ENCODE peak calls at places on chromosomes 1 and 21, in six cellular contexts. One of them, this sample, is unnamed.

GRCh38 chr1:186374313-186375151 is 521 bp downstream of the TPR start:
- DNase-seq in GM12891: no peak
- DNase-seq in H1: no peak
- DNase-seq in HepG2: peak
- DNase-seq in GM12878: peak
- DNase-seq in K562: peak
- DNase-seq in this sample: peak

GRCh38 chr1:1237874-1238701 is 6.1 kb downstream of the B3GALT6 start:
- DNase-seq in GM12891: no peak
- DNase-seq in H1: no peak
- DNase-seq in HepG2: peak
- DNase-seq in GM12878: no peak
- DNase-seq in K562: no peak
- DNase-seq in this sample: no peak

GRCh38 chr1:218930879-218931278 is 242.8 kb upstream of the LYPLAL1 start:
- DNase-seq in GM12891: no peak
- DNase-seq in H1: no peak
- DNase-seq in HepG2: no peak
- DNase-seq in GM12878: no peak
- DNase-seq in K562: no peak
- DNase-seq in this sample: no peak

GRCh38 chr1:2807678-2808385 is 6.3 kb upstream of the TTC34 start:
- DNase-seq in GM12891: no peak
- DNase-seq in H1: no peak
- DNase-seq in HepG2: no peak
- DNase-seq in GM12878: no peak
- DNase-seq in K562: no peak
- DNase-seq in this sample: no peak

GRCh38 chr1:212597495-212597894 is 11.1 kb upstream of the ATF3 start:
- DNase-seq in GM12891: no peak
- DNase-seq in H1: no peak
- DNase-seq in HepG2: no peak
- DNase-seq in GM12878: no peak
- DNase-seq in K562: no peak
- DNase-seq in this sample: no peak

GRCh38 chr1:22760453-22760852 is 49.8 kb downstream of the EPHB2 start:
- DNase-seq in GM12891: no peak
- DNase-seq in H1: no peak
- DNase-seq in HepG2: no peak
- DNase-seq in GM12878: no peak
- DNase-seq in K562: no peak
- DNase-seq in this sample: no peak

GRCh38 chr1:205301842-205302588 is 19.5 kb downstream of the NUAK2 start:
- DNase-seq in GM12891: no peak
- DNase-seq in H1: no peak
- DNase-seq in HepG2: no peak
- DNase-seq in GM12878: no peak
- DNase-seq in K562: no peak
- DNase-seq in this sample: no peak

GRCh38 chr1:222225171-222225570 is 322.7 kb downstream of the HHIPL2 start:
- DNase-seq in GM12891: no peak
- DNase-seq in H1: no peak
- DNase-seq in HepG2: no peak
- DNase-seq in GM12878: no peak
- DNase-seq in K562: no peak
- DNase-seq in this sample: no peak

GRCh38 chr1:177586429-177586828 is 383.4 kb downstream of the SEC16B start:
- DNase-seq in GM12891: no peak
- DNase-seq in H1: no peak
- DNase-seq in HepG2: no peak
- DNase-seq in GM12878: no peak
- DNase-seq in K562: no peak
- DNase-seq in this sample: no peak

GRCh38 chr1:243354511-243355153 is 98.8 kb downstream of the SDCCAG8 start:
- DNase-seq in GM12891: no peak
- DNase-seq in H1: no peak
- DNase-seq in HepG2: no peak
- DNase-seq in GM12878: no peak
- DNase-seq in K562: no peak
- DNase-seq in this sample: no peak

GRCh38 chr1:112251766-112252506 is 144.1 kb upstream of the CTTNBP2NL start:
- DNase-seq in GM12891: no peak
- DNase-seq in H1: no peak
- DNase-seq in HepG2: no peak
- DNase-seq in GM12878: no peak
- DNase-seq in K562: no peak
- DNase-seq in this sample: no peak

GRCh38 chr1:223551610-223552009 is 113.9 kb downstream of the CAPN8 start:
- DNase-seq in GM12891: no peak
- DNase-seq in H1: no peak
- DNase-seq in HepG2: no peak
- DNase-seq in GM12878: no peak
- DNase-seq in K562: no peak
- DNase-seq in this sample: no peak

GRCh38 chr1:78688701-78689100 is 39.1 kb downstream of the IFI44 start:
- DNase-seq in GM12891: no peak
- DNase-seq in H1: no peak
- DNase-seq in HepG2: no peak
- DNase-seq in GM12878: no peak
- DNase-seq in K562: no peak
- DNase-seq in this sample: no peak

GRCh38 chr1:112637257-112638108 is 17.9 kb downstream of the CAPZA1 start:
- DNase-seq in GM12891: no peak
- DNase-seq in H1: no peak
- DNase-seq in HepG2: peak
- DNase-seq in GM12878: no peak
- DNase-seq in K562: no peak
- DNase-seq in this sample: no peak

GRCh38 chr21:26368591-26368990 is 198.0 kb upstream of the APP start:
- DNase-seq in GM12891: no peak
- DNase-seq in H1: no peak
- DNase-seq in HepG2: no peak
- DNase-seq in GM12878: no peak
- DNase-seq in K562: no peak
- DNase-seq in this sample: no peak

GRCh38 chr1:7608628-7609295 is 162.3 kb upstream of the VAMP3 start:
- DNase-seq in GM12891: no peak
- DNase-seq in H1: peak
- DNase-seq in HepG2: peak
- DNase-seq in GM12878: no peak
- DNase-seq in K562: peak
- DNase-seq in this sample: no peak

GRCh38 chr1:152018537-152018936 is 18.3 kb downstream of the S100A11 start:
- DNase-seq in GM12891: no peak
- DNase-seq in H1: no peak
- DNase-seq in HepG2: no peak
- DNase-seq in GM12878: no peak
- DNase-seq in K562: peak
- DNase-seq in this sample: no peak

GRCh38 chr1:205521646-205522150 is 17.2 kb downstream of the CDK18 start:
- DNase-seq in GM12891: no peak
- DNase-seq in H1: no peak
- DNase-seq in HepG2: no peak
- DNase-seq in GM12878: no peak
- DNase-seq in K562: no peak
- DNase-seq in this sample: no peak

GRCh38 chr1:32818804-32819541 is 1.5 kb downstream of the S100PBP start:
- DNase-seq in GM12891: peak
- DNase-seq in H1: no peak
- DNase-seq in HepG2: no peak
- DNase-seq in GM12878: peak
- DNase-seq in K562: peak
- DNase-seq in this sample: peak

GRCh38 chr1:209688746-209689234 is 13.6 kb downstream of the G0S2 start:
- DNase-seq in GM12891: no peak
- DNase-seq in H1: no peak
- DNase-seq in HepG2: no peak
- DNase-seq in GM12878: no peak
- DNase-seq in K562: peak
- DNase-seq in this sample: no peak

GRCh38 chr1:169595764-169596711 is 9.8 kb upstream of the F5 start:
- DNase-seq in GM12891: no peak
- DNase-seq in H1: no peak
- DNase-seq in HepG2: peak
- DNase-seq in GM12878: no peak
- DNase-seq in K562: no peak
- DNase-seq in this sample: no peak

GRCh38 chr1:207298186-207298585 is 23.3 kb upstream of the CD55 start:
- DNase-seq in GM12891: no peak
- DNase-seq in H1: no peak
- DNase-seq in HepG2: no peak
- DNase-seq in GM12878: no peak
- DNase-seq in K562: no peak
- DNase-seq in this sample: no peak

GRCh38 chr1:41819069-41819468 is 99.7 kb downstream of the HIVEP3 start:
- DNase-seq in GM12891: no peak
- DNase-seq in H1: no peak
- DNase-seq in HepG2: no peak
- DNase-seq in GM12878: no peak
- DNase-seq in K562: no peak
- DNase-seq in this sample: no peak

GRCh38 chr1:6279721-6280383 is 19.0 kb upstream of the GPR153 start:
- DNase-seq in GM12891: no peak
- DNase-seq in H1: no peak
- DNase-seq in HepG2: no peak
- DNase-seq in GM12878: no peak
- DNase-seq in K562: no peak
- DNase-seq in this sample: no peak

GRCh38 chr1:97384294-97384952 is 536.4 kb downstream of the DPYD start:
- DNase-seq in GM12891: no peak
- DNase-seq in H1: no peak
- DNase-seq in HepG2: no peak
- DNase-seq in GM12878: no peak
- DNase-seq in K562: no peak
- DNase-seq in this sample: no peak

DNA sequence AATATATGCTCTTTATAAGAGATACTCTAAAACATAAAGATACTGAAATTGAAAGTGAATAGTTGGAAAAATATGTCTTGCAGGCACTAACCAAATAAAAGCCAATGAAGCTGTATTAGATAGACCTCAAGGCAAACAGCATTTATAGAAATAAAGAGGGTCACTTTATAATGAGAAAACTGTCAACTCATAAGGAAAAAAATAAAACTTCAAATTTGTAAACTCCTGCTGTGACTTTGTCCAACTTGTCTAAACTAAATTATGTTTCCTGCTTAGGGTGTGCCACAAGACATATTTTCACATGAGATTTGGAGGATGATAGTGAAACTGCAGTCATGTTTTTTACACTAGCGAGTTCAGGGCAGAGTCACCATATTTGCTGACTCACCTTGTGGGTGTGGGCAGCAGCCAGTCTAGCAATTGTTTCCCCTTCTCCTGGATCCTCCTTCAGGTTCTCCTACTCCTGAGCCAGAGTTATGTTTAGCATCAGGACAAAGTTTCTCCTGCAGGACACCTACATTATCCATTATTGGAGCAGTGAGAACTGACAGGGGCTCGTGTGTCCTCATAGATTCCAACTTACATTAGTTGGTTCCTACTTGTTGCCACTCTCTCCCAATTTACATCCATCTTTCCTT is 43.8 kb downstream of the CD53 start:
- DNase-seq in GM12891: peak
- DNase-seq in H1: no peak
- DNase-seq in HepG2: peak
- DNase-seq in GM12878: no peak
- DNase-seq in K562: peak
- DNase-seq in this sample: peak
- TF ChIP-seq POLR2A in GM12891: no peak
- TF ChIP-seq POLR2A in H1: no peak
- TF ChIP-seq POLR2A in HepG2: no peak
- TF ChIP-seq POLR2A in GM12878: peak
- TF ChIP-seq POLR2A in K562: peak
- TF ChIP-seq POLR2A in this sample: no peak

GRCh38 chr1:153534226-153534932 is 1.4 kb downstream of the S100A6 start:
- DNase-seq in GM12891: no peak
- DNase-seq in H1: no peak
- DNase-seq in HepG2: no peak
- DNase-seq in GM12878: no peak
- DNase-seq in K562: no peak
- DNase-seq in this sample: no peak
- TF ChIP-seq TAF1 in GM12891: no peak
- TF ChIP-seq TAF1 in H1: no peak
- TF ChIP-seq TAF1 in HepG2: no peak
- TF ChIP-seq TAF1 in GM12878: no peak
- TF ChIP-seq TAF1 in K562: no peak
- TF ChIP-seq TAF1 in this sample: no peak

DNA sequence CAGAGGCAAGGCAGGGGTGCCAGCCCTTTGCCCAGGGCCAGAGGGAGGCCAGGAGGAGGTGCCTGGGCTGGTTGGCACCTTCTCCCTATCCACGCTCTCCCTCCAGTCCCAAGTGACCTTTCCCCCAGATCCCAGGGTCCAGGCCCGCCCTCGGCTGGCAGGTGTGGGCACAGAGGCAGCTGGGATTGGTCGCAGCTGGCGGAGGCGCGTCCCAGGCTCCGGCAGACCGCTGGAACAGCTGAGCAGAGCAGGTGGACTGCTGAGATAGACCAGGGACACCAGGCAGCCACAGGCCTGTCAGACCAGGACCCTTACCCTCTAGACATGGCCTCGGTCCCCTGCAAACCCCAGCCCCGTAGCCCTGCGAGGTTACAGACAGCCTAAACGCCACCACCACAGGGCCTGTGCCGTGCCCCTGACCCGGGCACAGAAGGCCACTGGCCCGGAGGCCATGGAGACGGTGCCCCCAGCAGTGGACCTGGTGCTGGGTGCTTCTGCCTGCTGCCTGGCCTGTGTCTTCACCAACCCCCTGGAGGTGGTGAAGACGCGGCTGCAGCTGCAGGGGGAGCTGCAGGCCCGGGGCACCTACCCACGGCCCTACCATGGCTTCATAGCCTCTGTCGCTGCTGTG is at the start of gene SLC25A34:
- DNase-seq in GM12891: no peak
- DNase-seq in H1: no peak
- DNase-seq in HepG2: peak
- DNase-seq in GM12878: no peak
- DNase-seq in K562: no peak
- DNase-seq in this sample: no peak
- TF ChIP-seq POLR2A in GM12891: no peak
- TF ChIP-seq POLR2A in H1: no peak
- TF ChIP-seq POLR2A in HepG2: no peak
- TF ChIP-seq POLR2A in GM12878: no peak
- TF ChIP-seq POLR2A in K562: no peak
- TF ChIP-seq POLR2A in this sample: no peak

GRCh38 chr1:172180886-172181285 is 239.6 kb upstream of the C1orf105 start:
- DNase-seq in GM12891: no peak
- DNase-seq in H1: no peak
- DNase-seq in HepG2: no peak
- DNase-seq in GM12878: peak
- DNase-seq in K562: no peak
- DNase-seq in this sample: no peak

DNA sequence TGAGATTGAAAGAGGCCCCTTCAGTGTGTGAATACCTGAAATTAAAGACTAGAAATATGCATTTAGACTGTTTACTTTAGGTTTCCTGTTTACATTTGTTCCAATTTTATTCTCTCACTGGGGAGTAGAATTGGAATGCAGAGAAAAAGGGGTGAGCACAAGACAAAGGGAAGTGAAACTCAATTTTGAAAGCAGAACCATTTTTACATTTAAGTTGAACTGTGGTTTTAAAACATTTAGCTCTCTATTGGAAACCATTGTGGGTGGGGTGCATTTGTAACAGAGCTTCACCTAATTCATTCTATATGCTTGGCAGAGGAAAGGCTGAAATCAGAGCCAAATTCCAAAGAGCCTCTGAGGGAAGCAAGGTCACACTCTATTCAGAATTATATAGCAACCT is 235.3 kb upstream of the C1orf105 start:
- DNase-seq in GM12891: no peak
- DNase-seq in H1: no peak
- DNase-seq in HepG2: no peak
- DNase-seq in GM12878: peak
- DNase-seq in K562: no peak
- DNase-seq in this sample: no peak
- TF ChIP-seq TAF1 in GM12891: no peak
- TF ChIP-seq TAF1 in H1: no peak
- TF ChIP-seq TAF1 in HepG2: no peak
- TF ChIP-seq TAF1 in GM12878: no peak
- TF ChIP-seq TAF1 in K562: no peak
- TF ChIP-seq TAF1 in this sample: no peak

This sample was measured in GM12892.